ENCODE peak calls at places on chromosomes 11 and 22, in ten cellular contexts. M is coronary artery, O is sigmoid colon, P is Caki2, U is T1000, H is HT-29, J is RCC 7860, T is kidney tubule cell, K is GM19239, L is ELF-1. V is an unnamed sample.

GRCh38 chr11:114262681-114263509 is 33.3 kb upstream of the NNMT start:
- DNase-seq in M (no peak), O (peak), P (peak), U (no peak), H (peak), J (peak), T (peak), K (no peak), L (peak), V (peak)

GRCh38 chr22:38699784-38700183 is 959 bp downstream of the JOSD1 start:
- DNase-seq in M (no peak), O (peak), P (peak), U (no peak), H (no peak), J (peak), T (peak), K (no peak), L (peak), V (no peak)

GRCh38 chr11:18706330-18707243 is 8.0 kb downstream of the TMEM86A start:
- DNase-seq in M (no peak), O (peak), P (no peak), U (no peak), H (peak), J (no peak), T (peak), K (no peak), L (no peak), V (no peak)

GRCh38 chr11:117096140-117096972 is 1.9 kb downstream of the SIK3 start:
- DNase-seq in M (no peak), O (no peak), P (peak), U (no peak), H (no peak), J (no peak), T (peak), K (peak), L (peak), V (peak)

GRCh38 chr22:47328550-47329243 is 566.2 kb downstream of the TBC1D22A start:
- DNase-seq in M (no peak), O (no peak), P (peak), U (peak), H (peak), J (peak), T (peak), K (no peak), L (peak), V (no peak)

GRCh38 chr22:21568207-21569075 is 927 bp downstream of the UBE2L3 start:
- DNase-seq in M (no peak), O (no peak), P (peak), U (no peak), H (peak), J (peak), T (peak), K (no peak), L (peak), V (peak)

GRCh38 chr22:50567721-50568252 is 5.1 kb upstream of the SYCE3 start:
- DNase-seq in M (no peak), O (peak), P (no peak), U (no peak), H (no peak), J (no peak), T (no peak), K (no peak), L (no peak), V (no peak)

GRCh38 chr11:316891-317291 is 3.1 kb downstream of the IFITM1 start:
- DNase-seq in M (peak), O (no peak), P (no peak), U (no peak), H (no peak), J (no peak), T (no peak), K (no peak), L (peak), V (peak)

GRCh38 chr11:75474878-75475766 is 42.1 kb upstream of the KLHL35 start:
- DNase-seq in M (no peak), O (no peak), P (no peak), U (no peak), H (no peak), J (no peak), T (no peak), K (no peak), L (peak), V (peak)

GRCh38 chr11:109604506-109604905 is 182.5 kb downstream of the C11orf87 start:
- DNase-seq in M (no peak), O (no peak), P (no peak), U (no peak), H (no peak), J (no peak), T (no peak), K (no peak), L (no peak), V (no peak)

GRCh38 chr11:74749127-74749964 is 697 bp downstream of the RNF169 start:
- DNase-seq in M (no peak), O (no peak), P (peak), U (peak), H (peak), J (no peak), T (peak), K (peak), L (peak), V (peak)

GRCh38 chr11:61697093-61697492 is 16.9 kb downstream of the DAGLA start:
- DNase-seq in M (no peak), O (no peak), P (peak), U (no peak), H (peak), J (peak), T (peak), K (no peak), L (peak), V (no peak)

GRCh38 chr11:103525069-103525468 is 415.8 kb downstream of the DYNC2H1 start:
- DNase-seq in M (no peak), O (no peak), P (no peak), U (no peak), H (peak), J (peak), T (peak), K (no peak), L (no peak), V (no peak)

GRCh38 chr11:113014731-113015455 is 53.7 kb downstream of the NCAM1 start:
- DNase-seq in M (no peak), O (peak), P (no peak), U (no peak), H (no peak), J (no peak), T (no peak), K (no peak), L (peak), V (peak)

GRCh38 chr11:73391665-73392064 is 15.5 kb downstream of the RELT start:
- DNase-seq in M (no peak), O (no peak), P (no peak), U (no peak), H (no peak), J (no peak), T (no peak), K (no peak), L (no peak), V (no peak)

GRCh38 chr11:69463181-69463891 is 18.1 kb upstream of the LINC01488 start:
- DNase-seq in M (no peak), O (no peak), P (no peak), U (no peak), H (no peak), J (no peak), T (no peak), K (no peak), L (peak), V (no peak)

GRCh38 chr11:9146477-9146876 is 55.1 kb upstream of the SCUBE2 start:
- DNase-seq in M (no peak), O (no peak), P (no peak), U (no peak), H (no peak), J (no peak), T (no peak), K (no peak), L (no peak), V (no peak)

GRCh38 chr11:22711212-22711770 is 44.9 kb downstream of the GAS2 start:
- DNase-seq in M (no peak), O (no peak), P (no peak), U (no peak), H (peak), J (no peak), T (no peak), K (no peak), L (peak), V (no peak)

GRCh38 chr11:61791737-61792309 is 576 bp downstream of the TMEM258 start:
- DNase-seq in M (no peak), O (peak), P (peak), U (peak), H (peak), J (peak), T (peak), K (no peak), L (peak), V (peak)

GRCh38 chr11:2584812-2585565 is 114.8 kb downstream of the KCNQ1OT1 start:
- DNase-seq in M (peak), O (peak), P (no peak), U (no peak), H (no peak), J (no peak), T (no peak), K (no peak), L (no peak), V (peak)

GRCh38 chr11:45816614-45817013 is 11.7 kb downstream of the SLC35C1 start:
- DNase-seq in M (no peak), O (peak), P (no peak), U (no peak), H (no peak), J (no peak), T (no peak), K (no peak), L (peak), V (peak)

GRCh38 chr11:85464283-85464682 is 162.9 kb downstream of the DLG2 start:
- DNase-seq in M (no peak), O (no peak), P (no peak), U (no peak), H (peak), J (no peak), T (no peak), K (no peak), L (peak), V (peak)

GRCh38 chr11:31887180-31887579 is 76.1 kb upstream of the PAX6 start:
- DNase-seq in M (no peak), O (no peak), P (no peak), U (no peak), H (peak), J (no peak), T (no peak), K (no peak), L (peak), V (peak)

GRCh38 chr22:36467946-36468345 is 13.5 kb downstream of the TXN2 start:
- DNase-seq in M (peak), O (no peak), P (peak), U (peak), H (peak), J (peak), T (peak), K (no peak), L (no peak), V (no peak)

GRCh38 chr22:23833017-23833795 is 5.6 kb downstream of the DERL3 start:
- DNase-seq in M (peak), O (peak), P (no peak), U (no peak), H (no peak), J (no peak), T (no peak), K (no peak), L (no peak), V (no peak)

GRCh38 chr11:65316979-65317786 is 2.5 kb downstream of the CDC42EP2 start:
- DNase-seq in M (no peak), O (peak), P (peak), U (no peak), H (peak), J (peak), T (peak), K (no peak), L (no peak), V (peak)

GRCh38 chr11:116312560-116313340 is 460.0 kb downstream of the BUD13 start:
- DNase-seq in M (no peak), O (peak), P (peak), U (no peak), H (peak), J (peak), T (peak), K (no peak), L (no peak), V (no peak)

GRCh38 chr22:19122752-19123492 is 710 bp upstream of the DGCR2 start:
- DNase-seq in M (no peak), O (no peak), P (no peak), U (no peak), H (peak), J (no peak), T (peak), K (no peak), L (peak), V (no peak)

GRCh38 chr11:3213659-3214419 is 4.8 kb downstream of the MRGPRG start:
- DNase-seq in M (no peak), O (no peak), P (no peak), U (no peak), H (no peak), J (no peak), T (no peak), K (no peak), L (no peak), V (peak)

GRCh38 chr22:44391026-44391425 is 78.3 kb upstream of the SHISAL1 start:
- DNase-seq in M (peak), O (no peak), P (no peak), U (no peak), H (no peak), J (no peak), T (no peak), K (no peak), L (no peak), V (peak)

GRCh38 chr11:82960000-82960778 is 58.7 kb downstream of the DDIAS start:
- DNase-seq in M (no peak), O (no peak), P (no peak), U (no peak), H (no peak), J (no peak), T (no peak), K (peak), L (no peak), V (no peak)

GRCh38 chr11:121486054-121486453 is 33.3 kb upstream of the SORL1-AS1 start:
- DNase-seq in M (no peak), O (no peak), P (no peak), U (no peak), H (no peak), J (no peak), T (no peak), K (no peak), L (no peak), V (peak)

GRCh38 chr11:68436985-68437926 is 23.3 kb upstream of the PPP6R3 start:
- DNase-seq in M (no peak), O (no peak), P (peak), U (peak), H (no peak), J (peak), T (peak), K (no peak), L (peak), V (no peak)